ENCODE peak calls at places on chromosomes 6 and 20, in five cellular contexts. One of them, this sample, is unnamed. For H3K27me3 and H3K4me1, the result is how much of the 10 kb centered on the place peaks cover.

GRCh38 chr6:3318226-3318625 is 59.5 kb downstream of the PSMG4 start:
- DNase-seq in heart left ventricle: no peak
- DNase-seq in endothelial cell of umbilical vein: no peak
- DNase-seq in GM23248: no peak
- DNase-seq in endodermal cell: peak
- DNase-seq in this sample: no peak

GRCh38 chr20:23257106-23257761 is 93.4 kb upstream of the NXT1 start:
- DNase-seq in endothelial cell of umbilical vein: peak
- DNase-seq in endodermal cell: no peak
- DNase-seq in heart left ventricle: no peak
- DNase-seq in GM23248: peak
- DNase-seq in this sample: no peak

GRCh38 chr6:41578714-41579610 is 32.8 kb downstream of the FOXP4 start:
- DNase-seq in endothelial cell of umbilical vein: no peak
- DNase-seq in GM23248: no peak
- DNase-seq in heart left ventricle: no peak
- DNase-seq in endodermal cell: peak
- DNase-seq in this sample: no peak

GRCh38 chr6:30378290-30378937 is 33.5 kb downstream of the RPP21 start:
- DNase-seq in GM23248: peak
- DNase-seq in heart left ventricle: no peak
- DNase-seq in endothelial cell of umbilical vein: peak
- DNase-seq in endodermal cell: no peak
- DNase-seq in this sample: no peak

GRCh38 chr6:167044696-167045095 is 45.5 kb downstream of the CEP43 start:
- DNase-seq in heart left ventricle: no peak
- DNase-seq in GM23248: peak
- DNase-seq in endothelial cell of umbilical vein: no peak
- DNase-seq in endodermal cell: peak
- DNase-seq in this sample: no peak

GRCh38 chr6:25753079-25753478 is 1.5 kb upstream of the SLC17A4 start:
- DNase-seq in endodermal cell: no peak
- DNase-seq in GM23248: no peak
- DNase-seq in endothelial cell of umbilical vein: no peak
- DNase-seq in heart left ventricle: no peak
- DNase-seq in this sample: no peak

GRCh38 chr6:14475306-14475705 is 357.7 kb downstream of the CD83 start:
- DNase-seq in endothelial cell of umbilical vein: no peak
- DNase-seq in endodermal cell: no peak
- DNase-seq in heart left ventricle: no peak
- DNase-seq in GM23248: no peak
- DNase-seq in this sample: no peak

GRCh38 chr6:163311830-163312229 is 102.7 kb upstream of the QKI start:
- DNase-seq in endodermal cell: no peak
- DNase-seq in endothelial cell of umbilical vein: peak
- DNase-seq in GM23248: no peak
- DNase-seq in heart left ventricle: no peak
- DNase-seq in this sample: no peak

GRCh38 chr6:106334646-106335448 is 9.3 kb upstream of the ATG5 start:
- DNase-seq in endodermal cell: peak
- DNase-seq in heart left ventricle: no peak
- DNase-seq in GM23248: peak
- DNase-seq in endothelial cell of umbilical vein: peak
- DNase-seq in this sample: peak

GRCh38 chr6:158631678-158632537 is 12.6 kb downstream of the DYNLT1 start:
- DNase-seq in endodermal cell: peak
- DNase-seq in GM23248: peak
- DNase-seq in endothelial cell of umbilical vein: peak
- DNase-seq in heart left ventricle: peak
- DNase-seq in this sample: no peak

GRCh38 chr6:109143191-109143590 is 47.9 kb downstream of the CEP57L1 start:
- DNase-seq in heart left ventricle: no peak
- DNase-seq in GM23248: no peak
- DNase-seq in endothelial cell of umbilical vein: no peak
- DNase-seq in endodermal cell: no peak
- DNase-seq in this sample: no peak

GRCh38 chr6:150091466-150091865 is 22.5 kb upstream of the ULBP3 start:
- DNase-seq in endodermal cell: no peak
- DNase-seq in endothelial cell of umbilical vein: no peak
- DNase-seq in heart left ventricle: no peak
- DNase-seq in GM23248: peak
- DNase-seq in this sample: no peak

GRCh38 chr6:16758163-16758975 is 2.9 kb downstream of the ATXN1 start:
- DNase-seq in endodermal cell: peak
- DNase-seq in endothelial cell of umbilical vein: no peak
- DNase-seq in heart left ventricle: no peak
- DNase-seq in GM23248: peak
- DNase-seq in this sample: no peak

GRCh38 chr6:61585504-61585903 is 700.5 kb downstream of the KHDRBS2 start:
- DNase-seq in endodermal cell: no peak
- DNase-seq in GM23248: no peak
- DNase-seq in heart left ventricle: no peak
- DNase-seq in endothelial cell of umbilical vein: no peak
- DNase-seq in this sample: no peak

GRCh38 chr20:58407201-58407873 is 18.3 kb downstream of the VAPB start:
- DNase-seq in endodermal cell: no peak
- DNase-seq in heart left ventricle: no peak
- DNase-seq in endothelial cell of umbilical vein: peak
- DNase-seq in GM23248: peak
- DNase-seq in this sample: no peak

GRCh38 chr6:100001915-100002388 is 7.9 kb upstream of the MCHR2 start:
- DNase-seq in endodermal cell: peak
- DNase-seq in GM23248: peak
- DNase-seq in heart left ventricle: peak
- DNase-seq in endothelial cell of umbilical vein: peak
- DNase-seq in this sample: peak

GRCh38 chr6:152635949-152636674 is 1.1 kb downstream of the SYNE1 start:
- DNase-seq in endothelial cell of umbilical vein: peak
- DNase-seq in endodermal cell: peak
- DNase-seq in heart left ventricle: peak
- DNase-seq in GM23248: peak
- DNase-seq in this sample: peak

GRCh38 chr20:58349586-58349985 is 39.4 kb upstream of the VAPB start:
- DNase-seq in endodermal cell: no peak
- DNase-seq in endothelial cell of umbilical vein: no peak
- DNase-seq in heart left ventricle: no peak
- DNase-seq in GM23248: peak
- DNase-seq in this sample: no peak

GRCh38 chr6:29708432-29709177 is 14.6 kb upstream of the HLA-F start:
- DNase-seq in GM23248: no peak
- DNase-seq in endodermal cell: no peak
- DNase-seq in endothelial cell of umbilical vein: no peak
- DNase-seq in heart left ventricle: no peak
- DNase-seq in this sample: no peak

GRCh38 chr6:88238065-88238464 is 71.9 kb upstream of the CNR1 start:
- DNase-seq in GM23248: peak
- DNase-seq in endothelial cell of umbilical vein: peak
- DNase-seq in endodermal cell: peak
- DNase-seq in heart left ventricle: no peak
- DNase-seq in this sample: no peak

GRCh38 chr6:15527838-15528617 is 134.8 kb downstream of the DTNBP1 start:
- DNase-seq in endodermal cell: no peak
- DNase-seq in heart left ventricle: no peak
- DNase-seq in endothelial cell of umbilical vein: no peak
- DNase-seq in GM23248: peak
- DNase-seq in this sample: no peak
- H3K27me3 ChIP-seq in endodermal cell: under half
- H3K27me3 ChIP-seq in heart left ventricle: under half
- H3K27me3 ChIP-seq in endothelial cell of umbilical vein: under half
- H3K27me3 ChIP-seq in GM23248: under half
- H3K27me3 ChIP-seq in this sample: under half

GRCh38 chr6:142934599-142934998 is 10.4 kb downstream of the HIVEP2 start:
- DNase-seq in heart left ventricle: no peak
- DNase-seq in GM23248: no peak
- DNase-seq in endodermal cell: no peak
- DNase-seq in endothelial cell of umbilical vein: no peak
- DNase-seq in this sample: no peak
- H3K4me1 ChIP-seq in heart left ventricle: under half
- H3K4me1 ChIP-seq in GM23248: under half
- H3K4me1 ChIP-seq in endodermal cell: under half
- H3K4me1 ChIP-seq in endothelial cell of umbilical vein: under half
- H3K4me1 ChIP-seq in this sample: under half

GRCh38 chr6:107743311-107743710 is 80.8 kb downstream of the SCML4 start:
- DNase-seq in endothelial cell of umbilical vein: no peak
- DNase-seq in GM23248: no peak
- DNase-seq in heart left ventricle: no peak
- DNase-seq in endodermal cell: no peak
- DNase-seq in this sample: no peak

GRCh38 chr6:107740496-107741190 is 83.5 kb downstream of the SCML4 start:
- DNase-seq in heart left ventricle: no peak
- DNase-seq in GM23248: peak
- DNase-seq in endothelial cell of umbilical vein: no peak
- DNase-seq in endodermal cell: no peak
- DNase-seq in this sample: no peak

GRCh38 chr6:107746461-107747030 is 77.6 kb downstream of the SCML4 start:
- DNase-seq in endothelial cell of umbilical vein: no peak
- DNase-seq in heart left ventricle: no peak
- DNase-seq in GM23248: no peak
- DNase-seq in endodermal cell: no peak
- DNase-seq in this sample: no peak

GRCh38 chr6:107741191-107741680 is 82.9 kb downstream of the SCML4 start:
- DNase-seq in endothelial cell of umbilical vein: no peak
- DNase-seq in endodermal cell: no peak
- DNase-seq in GM23248: no peak
- DNase-seq in heart left ventricle: no peak
- DNase-seq in this sample: no peak

DNA sequence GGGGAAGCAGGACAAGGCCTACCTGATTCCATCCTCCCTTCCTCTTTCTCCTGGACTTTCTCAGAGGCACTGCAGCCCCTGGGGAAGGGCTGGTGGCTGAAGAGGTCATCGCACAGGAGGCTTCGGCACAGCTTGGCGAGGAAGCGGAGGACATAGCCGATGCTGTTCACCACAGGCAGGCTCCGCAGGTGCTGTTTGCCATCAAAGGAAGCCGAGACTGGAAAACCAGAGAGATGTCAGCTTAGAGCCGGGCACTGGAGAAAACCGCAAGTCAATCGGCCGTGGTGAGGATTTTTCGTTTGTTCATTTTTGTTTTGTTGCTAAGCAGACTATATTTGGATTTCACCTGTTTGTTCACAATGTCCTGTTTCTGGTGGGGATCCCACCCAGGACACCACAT is 79.2 kb downstream of the SCML4 start:
- DNase-seq in endothelial cell of umbilical vein: no peak
- DNase-seq in heart left ventricle: no peak
- DNase-seq in GM23248: no peak
- DNase-seq in endodermal cell: no peak
- DNase-seq in this sample: no peak
- H3K27me3 ChIP-seq in endothelial cell of umbilical vein: under half
- H3K27me3 ChIP-seq in heart left ventricle: under half
- H3K27me3 ChIP-seq in GM23248: under half
- H3K27me3 ChIP-seq in endodermal cell: under half
- H3K27me3 ChIP-seq in this sample: under half

GRCh38 chr6:85463621-85464259 is 13.9 kb downstream of the NT5E start:
- DNase-seq in heart left ventricle: no peak
- DNase-seq in endodermal cell: peak
- DNase-seq in endothelial cell of umbilical vein: no peak
- DNase-seq in GM23248: no peak
- DNase-seq in this sample: no peak
- H3K4me1 ChIP-seq in heart left ventricle: half or more
- H3K4me1 ChIP-seq in endodermal cell: under half
- H3K4me1 ChIP-seq in endothelial cell of umbilical vein: half or more
- H3K4me1 ChIP-seq in GM23248: half or more
- H3K4me1 ChIP-seq in this sample: under half